ENCODE peak calls at places on chromosomes 6 and 20, in five cellular contexts. X is CD8-positive, alpha-beta T cell; M is effector memory CD4-positive, alpha-beta T cell; K is CD8-positive, alpha-beta memory T cell; Y is HCT116. O is an unnamed sample.
A peak's percentile ranks its signal among the peaks of the same experiment; 100 is the strongest.

GRCh38 chr6:41599015-41599835 is 39.0 kb upstream of the MDFI start:
- DNase-seq in Y (no peak), K (no peak), M (no peak), X (no peak), O (no peak)

GRCh38 chr6:33684983-33685382 is 26.5 kb downstream of the UQCC2 start:
- DNase-seq in Y (no peak), M (no peak), K (no peak), X (no peak), O (no peak)

GRCh38 chr6:168837231-168837903 is 396.4 kb downstream of the SMOC2 start:
- DNase-seq in M (no peak), X (no peak), K (no peak), Y (no peak), O (no peak)

GRCh38 chr6:29696147-29697129 is 15.5 kb upstream of the ZFP57 start:
- DNase-seq in K (no peak), X (no peak), Y (no peak), M (no peak), O (no peak)

GRCh38 chr6:22605736-22606135 is 36.4 kb downstream of the HDGFL1 start:
- DNase-seq in M (no peak), X (no peak), Y (no peak), K (no peak), O (no peak)

GRCh38 chr6:50087231-50087954 is 37.7 kb upstream of the DEFB112 start:
- DNase-seq in X (no peak), Y (no peak), M (no peak), K (no peak), O (peak; percentile 97)

GRCh38 chr6:119105262-119105661 is 26.8 kb upstream of the FAM184A start:
- DNase-seq in X (no peak), Y (no peak), K (no peak), M (no peak), O (no peak)

GRCh38 chr6:24480705-24481104 is 8.7 kb downstream of the GPLD1 start:
- DNase-seq in X (no peak), M (no peak), K (no peak), Y (no peak), O (no peak)

GRCh38 chr20:37827605-37828004 is 75.3 kb upstream of the VSTM2L start:
- DNase-seq in K (no peak), Y (no peak), X (no peak), M (no peak), O (no peak)

GRCh38 chr20:37816003-37816402 is 86.9 kb upstream of the VSTM2L start:
- DNase-seq in K (no peak), X (no peak), M (no peak), Y (no peak), O (no peak)

GRCh38 chr20:37823276-37823980 is 79.5 kb upstream of the VSTM2L start:
- DNase-seq in M (no peak), X (no peak), K (no peak), Y (no peak), O (no peak)

GRCh38 chr20:37816726-37817125 is 86.2 kb upstream of the VSTM2L start:
- DNase-seq in Y (no peak), M (no peak), K (no peak), X (no peak), O (no peak)

GRCh38 chr20:37821691-37822655 is 81.0 kb upstream of the VSTM2L start:
- DNase-seq in M (no peak), Y (no peak), X (no peak), K (no peak), O (peak; percentile 53)
- H3K4me3 ChIP-seq in M (no peak overlapping the region), Y (no peak overlapping the region), X (no peak overlapping the region), K (no peak overlapping the region), O (no peak overlapping the region)

GRCh38 chr20:22581437-22582385 is 2.7 kb downstream of the FOXA2 start:
- DNase-seq in Y (no peak), X (no peak), M (no peak), K (no peak), O (no peak)

GRCh38 chr20:22583773-22584629 is at the start of gene FOXA2:
- DNase-seq in X (no peak), M (no peak), K (no peak), Y (no peak), O (peak; percentile 51)

GRCh38 chr20:22584630-22584921 is 204 bp upstream of the FOXA2 start:
- DNase-seq in Y (no peak), K (no peak), M (no peak), X (no peak), O (no peak)

GRCh38 chr20:22582386-22582959 is 1.9 kb downstream of the FOXA2 start:
- DNase-seq in K (no peak), Y (no peak), X (no peak), M (no peak), O (no peak)

DNA sequence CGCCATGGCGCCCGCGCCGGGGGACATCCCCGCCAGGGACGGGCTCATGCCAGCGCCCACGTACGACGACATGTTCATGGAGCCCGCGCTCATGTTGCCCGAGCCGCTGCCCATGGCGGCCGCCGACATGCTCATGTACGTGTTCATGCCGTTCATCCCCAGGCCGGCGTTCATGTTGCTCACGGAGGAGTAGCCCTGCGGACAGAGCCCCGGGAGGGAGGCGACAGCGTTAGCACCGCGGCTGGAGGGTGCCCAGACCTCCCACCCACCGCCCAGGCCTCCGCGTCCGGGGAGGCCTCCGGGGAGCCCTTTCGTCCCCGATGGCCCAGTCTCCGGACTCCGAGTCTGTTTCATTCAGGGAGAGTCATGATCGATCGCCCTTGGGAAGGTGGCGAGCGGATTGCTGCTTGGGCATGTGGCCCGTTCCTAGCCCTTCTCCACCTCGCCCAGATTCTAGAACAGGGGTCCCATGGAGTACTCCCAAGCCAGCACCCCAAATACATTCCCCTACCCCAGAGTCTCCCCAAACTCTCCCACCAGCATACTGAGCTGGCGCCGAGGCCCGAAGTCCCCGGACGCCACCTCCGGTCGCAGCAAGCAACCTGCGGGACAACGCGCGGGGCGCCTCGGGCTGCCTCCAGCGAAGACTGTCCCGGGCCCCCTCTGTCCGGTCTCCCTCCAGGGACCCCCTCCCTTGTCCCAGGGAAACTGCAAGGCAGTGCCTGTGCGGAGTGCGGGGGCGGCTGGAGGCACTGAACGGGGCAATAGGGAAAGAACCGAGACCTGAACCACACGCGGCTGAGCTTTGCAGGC is 1.2 kb downstream of the FOXA2 start:
- DNase-seq in K (no peak), Y (no peak), X (no peak), M (no peak), O (no peak)
- H3K27me3 ChIP-seq in K (no peaks in the 10 kb centered on the region), Y (no peaks in the 10 kb centered on the region), X (peaks cover 4% of the 10 kb centered on the region), M (peaks cover 11% of the 10 kb centered on the region), O (no peaks in the 10 kb centered on the region)

GRCh38 chr20:62179162-62179504 is 3.7 kb upstream of the MTG2 start:
- DNase-seq in Y (no peak), M (no peak), K (no peak), X (no peak), O (no peak)

GRCh38 chr20:62175711-62176110 is 7.1 kb upstream of the MTG2 start:
- DNase-seq in K (no peak), M (no peak), Y (no peak), X (no peak), O (no peak)

GRCh38 chr20:62178316-62179161 is 4.3 kb upstream of the MTG2 start:
- DNase-seq in Y (no peak), X (no peak), M (no peak), K (no peak), O (no peak)

GRCh38 chr20:62176866-62177265 is 6.0 kb upstream of the MTG2 start:
- DNase-seq in X (no peak), M (no peak), K (no peak), Y (no peak), O (no peak)

GRCh38 chr20:62177307-62177706 is 5.5 kb upstream of the MTG2 start:
- DNase-seq in Y (no peak), M (no peak), K (no peak), X (no peak), O (no peak)
- H3K4me3 ChIP-seq in Y (no peak overlapping the region), M (no peak overlapping the region), K (no peak overlapping the region), X (no peak overlapping the region), O (no peak overlapping the region)

DNA sequence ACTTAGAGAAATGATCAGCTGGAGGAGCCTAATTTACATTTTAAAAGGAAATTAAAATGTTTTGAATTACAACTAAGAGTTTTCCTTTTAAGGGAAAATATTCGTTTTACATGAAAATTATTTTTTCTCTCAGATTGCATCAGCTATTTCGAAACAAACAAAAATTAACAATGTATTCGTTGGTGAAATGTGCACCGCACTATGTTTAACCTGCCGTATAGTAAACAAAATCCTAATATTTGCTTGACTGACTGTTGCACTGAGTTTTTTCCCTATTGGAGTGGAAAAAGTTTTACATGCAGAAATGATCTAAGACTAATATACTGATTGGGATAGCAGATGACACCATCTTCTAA is 5.7 kb downstream of the PDE10A start:
- DNase-seq in K (no peak), M (no peak), Y (no peak), X (no peak), O (no peak)
- H3K27me3 ChIP-seq in K (no peaks in the 10 kb centered on the region), M (peaks cover 9% of the 10 kb centered on the region), Y (no peaks in the 10 kb centered on the region), X (no peaks in the 10 kb centered on the region), O (peaks cover 10% of the 10 kb centered on the region)

DNA sequence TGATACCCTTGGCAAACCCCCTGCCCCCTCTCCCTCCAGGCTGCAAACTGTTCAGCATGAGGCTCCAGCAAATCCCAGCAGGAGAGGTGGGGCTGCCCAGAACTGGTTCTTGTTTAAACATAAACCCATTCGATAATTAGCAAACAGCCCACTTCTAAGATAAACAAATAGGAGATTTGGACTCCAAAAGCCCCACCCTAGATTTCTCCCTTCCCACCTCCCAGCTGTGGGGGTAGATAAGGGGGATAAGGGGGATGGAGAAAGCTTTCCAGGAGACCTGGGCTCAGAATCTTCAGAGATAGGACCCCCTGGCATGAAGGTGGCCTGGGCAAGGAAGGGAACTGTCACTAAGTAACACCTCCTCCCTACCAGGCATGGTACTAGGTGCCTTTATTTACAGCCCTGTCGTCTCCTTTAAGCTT is 4.8 kb downstream of the SDC4 start:
- DNase-seq in M (no peak), Y (no peak), K (no peak), X (no peak), O (peak; percentile 47)
- H3K4me3 ChIP-seq in M (no peak overlapping the region), Y (peak overlapping the region; percentile 82), K (no peak overlapping the region), X (no peak overlapping the region), O (peak overlapping the region; percentile 95)

DNA sequence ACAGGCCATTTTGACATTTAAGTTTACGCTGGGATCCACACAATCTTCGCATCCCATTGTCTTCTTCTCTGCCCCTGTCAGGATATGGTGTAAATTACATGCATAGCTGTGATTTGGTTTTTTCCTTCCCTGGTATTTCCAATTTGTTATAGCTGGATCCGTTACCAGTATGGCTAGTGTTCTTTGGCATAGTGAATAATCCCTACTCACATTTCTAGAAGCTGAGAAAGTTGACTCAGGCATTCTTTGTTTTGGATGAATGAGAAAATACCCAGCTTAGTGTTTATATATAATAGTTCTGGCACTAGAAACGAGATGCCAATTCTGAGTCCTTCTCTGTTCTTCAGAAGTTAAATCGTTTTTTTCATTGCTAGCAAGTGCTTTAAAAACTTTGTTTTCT is 92.1 kb upstream of the LAMP5 start:
- DNase-seq in M (no peak), Y (no peak), K (no peak), X (no peak), O (no peak)
- H3K27me3 ChIP-seq in M (no peaks in the 10 kb centered on the region), Y (no peaks in the 10 kb centered on the region), K (no peaks in the 10 kb centered on the region), X (no peaks in the 10 kb centered on the region), O (no peaks in the 10 kb centered on the region)

GRCh38 chr6:53822355-53823115 is 27.7 kb downstream of the LRRC1 start:
- DNase-seq in Y (no peak), M (no peak), X (no peak), K (no peak), O (no peak)
- H3K4me3 ChIP-seq in Y (no peak overlapping the region), M (no peak overlapping the region), X (no peak overlapping the region), K (no peak overlapping the region), O (no peak overlapping the region)